ENCODE peak calls at places on chromosomes 16 and 17, in six cellular contexts. B, D, O, L, A and S are unnamed samples.

GRCh38 chr16:79839450-79839849 is 238.9 kb upstream of the MAF start:
- DNase-seq in B (no peak), D (no peak), O (no peak), L (no peak), A (no peak), S (no peak)

GRCh38 chr17:2433696-2434095 is 32.8 kb upstream of the MNT start:
- DNase-seq in B (peak), D (no peak), O (no peak), L (no peak), A (no peak), S (no peak)

GRCh38 chr16:31477220-31478216 is 5.4 kb upstream of the SLC5A2 start:
- DNase-seq in B (no peak), D (no peak), O (no peak), L (no peak), A (no peak), S (no peak)

GRCh38 chr16:13234999-13235398 is 333.6 kb downstream of the SHISA9 start:
- DNase-seq in B (no peak), D (no peak), O (no peak), L (no peak), A (no peak), S (no peak)

GRCh38 chr17:3917391-3917931 is 1.2 kb upstream of the P2RX1 start:
- DNase-seq in B (peak), D (no peak), O (peak), L (peak), A (no peak), S (no peak)

GRCh38 chr17:38877130-38877851 is 7.4 kb downstream of the LASP1 start:
- DNase-seq in B (no peak), D (no peak), O (no peak), L (no peak), A (no peak), S (no peak)

GRCh38 chr16:3276679-3277078 is 6.6 kb upstream of the ZNF263 start:
- DNase-seq in B (no peak), D (no peak), O (no peak), L (no peak), A (no peak), S (no peak)

GRCh38 chr16:12729448-12729847 is 74.2 kb downstream of the CPPED1 start:
- DNase-seq in B (peak), D (no peak), O (peak), L (peak), A (no peak), S (peak)

GRCh38 chr16:31333686-31334649 is 21.0 kb upstream of the ITGAX start:
- DNase-seq in B (peak), D (no peak), O (peak), L (peak), A (no peak), S (no peak)

GRCh38 chr17:42121066-42121769 is at the start of gene KAT2A:
- DNase-seq in B (peak), D (no peak), O (peak), L (peak), A (no peak), S (no peak)

GRCh38 chr16:48905632-48906031 is 295.7 kb upstream of the N4BP1 start:
- DNase-seq in B (no peak), D (no peak), O (no peak), L (no peak), A (no peak), S (no peak)

GRCh38 chr16:48906076-48906475 is 296.1 kb upstream of the N4BP1 start:
- DNase-seq in B (no peak), D (no peak), O (no peak), L (no peak), A (no peak), S (no peak)

GRCh38 chr16:48904333-48904732 is 294.4 kb upstream of the N4BP1 start:
- DNase-seq in B (no peak), D (no peak), O (no peak), L (no peak), A (no peak), S (no peak)

GRCh38 chr16:48901712-48902374 is 291.9 kb upstream of the N4BP1 start:
- DNase-seq in B (peak), D (no peak), O (no peak), L (no peak), A (no peak), S (no peak)

DNA sequence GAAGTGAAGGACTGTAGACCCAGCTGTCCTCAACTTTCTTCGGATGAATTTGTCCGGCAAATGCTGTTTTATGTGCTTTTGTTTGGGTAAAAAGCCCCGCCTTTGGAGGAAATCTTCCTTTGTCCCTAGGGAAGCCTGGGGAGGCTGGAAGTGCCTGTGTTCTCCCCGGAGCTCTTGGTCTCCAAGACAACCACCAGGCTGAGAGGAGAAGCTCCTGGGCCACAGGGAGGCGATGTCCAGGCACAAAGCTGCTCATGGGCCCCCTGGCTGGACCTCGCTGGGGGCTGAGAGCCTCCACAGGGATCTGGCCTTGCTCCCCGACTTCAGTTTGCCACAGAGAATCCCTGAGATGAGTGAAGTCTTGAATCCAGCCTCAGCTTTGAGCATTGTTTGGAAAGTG is 293.1 kb upstream of the N4BP1 start:
- DNase-seq in B (no peak), D (no peak), O (no peak), L (no peak), A (no peak), S (no peak)
- TF ChIP-seq CTCF in B (no peak), D (no peak), O (no peak), L (no peak), A (no peak), S (no peak)

DNA sequence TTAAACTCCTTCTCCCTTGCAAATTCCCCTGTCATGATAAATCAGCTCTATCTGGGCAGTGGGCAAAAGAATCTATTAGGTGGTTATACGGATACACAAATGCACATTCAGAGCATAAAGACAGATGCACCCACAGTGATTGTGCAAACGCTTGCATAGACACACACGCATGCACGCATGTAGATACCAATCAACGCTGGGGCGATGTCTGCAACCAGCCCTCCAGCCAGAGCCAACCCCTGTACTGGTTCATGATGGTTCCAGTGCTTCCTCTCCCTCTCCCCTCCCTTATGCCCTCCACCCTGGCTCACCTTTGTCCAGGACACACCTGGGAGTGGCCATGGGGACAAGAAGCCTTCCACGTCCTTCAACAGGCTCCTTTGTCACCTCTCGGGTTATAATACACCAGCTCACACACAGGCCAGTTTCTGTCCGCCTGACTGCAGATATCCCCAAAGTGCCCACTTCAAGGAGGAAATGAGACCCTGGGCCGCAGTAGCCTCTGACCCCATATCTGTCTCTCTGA is 33.1 kb upstream of the SNN start:
- DNase-seq in B (no peak), D (no peak), O (no peak), L (no peak), A (no peak), S (no peak)
- H3K4me3 ChIP-seq in B (no peak), D (no peak), O (no peak), L (no peak), A (no peak), S (no peak)

DNA sequence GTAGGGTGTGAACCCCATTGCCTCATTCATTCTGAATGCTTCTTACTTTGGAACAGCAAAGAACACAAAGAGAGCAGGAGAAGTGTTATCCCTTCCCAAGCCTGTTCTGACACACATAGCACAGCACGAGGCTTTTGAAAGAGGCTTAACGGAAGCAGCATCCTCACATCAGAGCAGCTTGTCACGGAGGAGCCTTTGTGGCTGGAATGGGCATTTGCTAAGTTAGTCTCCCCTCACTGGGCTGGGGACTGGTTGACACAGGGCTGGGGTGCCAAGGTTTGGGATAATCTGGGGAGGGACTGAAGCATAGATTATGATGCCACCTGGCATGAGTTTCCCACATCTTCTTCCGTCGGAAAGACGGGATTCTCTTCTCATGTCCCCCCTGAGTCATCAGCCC is 167.5 kb upstream of the DNAH9 start:
- DNase-seq in B (no peak), D (no peak), O (no peak), L (no peak), A (no peak), S (no peak)
- TF ChIP-seq CTCF in B (no peak), D (no peak), O (no peak), L (no peak), A (no peak), S (no peak)

DNA sequence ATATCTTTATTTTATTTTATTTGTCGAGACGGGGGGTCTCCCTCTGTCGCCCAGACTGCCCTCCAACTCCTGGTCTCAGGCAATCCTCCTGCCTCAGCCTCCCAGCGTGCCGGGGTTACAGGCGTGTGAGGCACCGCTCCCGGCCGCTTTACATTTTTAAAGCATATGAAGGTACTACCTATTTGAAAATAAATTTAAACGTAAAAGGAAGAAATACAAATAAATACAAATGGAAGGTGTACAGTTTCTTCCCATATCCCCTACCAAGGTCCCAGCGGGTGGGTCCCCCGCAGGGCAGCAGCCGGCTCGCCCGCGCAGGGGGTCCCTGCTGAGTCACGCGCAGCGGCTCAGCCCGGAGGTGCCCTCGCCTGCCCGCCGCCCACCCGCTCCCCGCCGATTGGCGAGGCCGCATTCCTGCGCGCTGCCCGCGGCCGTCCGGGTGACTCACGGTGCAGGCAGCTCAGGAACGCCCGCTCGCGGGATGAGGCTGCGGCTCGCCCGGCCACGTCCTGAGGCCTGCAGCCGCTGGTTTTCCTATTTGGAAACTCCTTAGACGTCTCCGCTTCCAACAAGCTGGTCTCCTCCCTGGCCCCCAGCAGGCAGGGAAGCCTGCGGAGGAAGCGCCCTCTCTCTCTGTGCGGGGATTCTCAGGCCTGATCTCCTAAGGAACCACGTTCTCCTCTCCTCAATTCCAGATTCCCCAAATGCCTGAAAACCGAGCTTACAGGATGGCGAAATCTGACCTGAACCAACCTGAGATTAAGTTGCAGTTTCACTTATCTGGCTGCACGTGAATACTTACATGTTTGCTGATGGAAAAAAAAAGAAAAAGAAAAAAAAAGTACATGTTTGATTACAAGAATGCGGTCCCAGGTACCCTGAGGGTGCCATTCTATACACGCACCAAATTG is 54.8 kb upstream of the MAP3K14 start:
- DNase-seq in B (peak), D (peak), O (peak), L (peak), A (peak), S (peak)
- H3K4me3 ChIP-seq in B (peak), D (peak), O (no peak), L (peak), A (peak), S (no peak)

DNA sequence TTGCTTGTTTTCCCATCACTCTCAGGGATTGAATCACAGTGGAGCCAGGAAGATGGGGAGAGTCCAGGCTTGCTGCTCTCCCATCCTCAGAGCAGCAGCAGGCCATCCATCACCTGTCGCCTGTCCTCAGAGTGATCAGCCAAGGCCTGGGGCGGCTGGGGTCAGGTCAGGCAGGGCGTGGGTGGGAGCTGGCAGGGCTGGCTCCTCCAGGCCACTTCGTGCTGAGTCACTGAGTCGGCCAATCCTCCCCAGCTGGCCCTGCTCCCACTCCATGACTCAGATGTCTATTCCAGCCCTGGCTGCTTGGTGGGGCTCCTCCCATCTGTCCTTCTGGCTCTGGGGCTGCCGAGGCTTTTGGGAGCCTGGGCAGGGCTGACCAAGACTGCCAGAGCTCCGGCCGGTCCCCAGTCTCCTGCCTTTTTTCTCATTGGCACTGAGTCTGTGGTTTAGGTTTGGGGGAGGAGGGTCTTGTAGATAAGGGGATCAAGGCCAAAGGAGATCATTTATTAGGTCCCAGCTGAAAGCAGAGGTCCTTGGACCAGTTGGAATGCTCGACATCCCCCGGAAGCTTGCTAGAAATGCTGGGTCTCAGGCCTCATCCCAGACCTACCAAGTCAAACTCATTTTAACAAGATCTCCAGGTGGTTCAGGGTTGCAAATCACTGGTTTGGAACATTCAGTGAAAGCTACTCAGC is 72.7 kb downstream of the ABCC1 start:
- DNase-seq in B (peak), D (peak), O (peak), L (peak), A (peak), S (peak)
- TF ChIP-seq CTCF in B (no peak), D (no peak), O (no peak), L (no peak), A (no peak), S (no peak)